ENCODE peak calls at places on chromosomes 3 and 15, in four cellular contexts. A is lower lobe of right lung, E is lower leg skin, Y is GM12865. C is an unnamed sample.

GRCh38 chr15:71252036-71252898 is 137.0 kb downstream of the THSD4 start:
- DNase-seq in A (no peak), E (no peak), Y (no peak), C (no peak)

GRCh38 chr3:136752046-136752326 is 192 bp downstream of the STAG1 start:
- DNase-seq in A (no peak), E (no peak), Y (no peak), C (no peak)

GRCh38 chr3:125350597-125350996 is 24.5 kb downstream of the ZNF148 start:
- DNase-seq in A (no peak), E (no peak), Y (peak; percentile 32), C (no peak)

GRCh38 chr3:62597481-62597880 is 224.1 kb upstream of the FEZF2 start:
- DNase-seq in A (no peak), E (no peak), Y (no peak), C (no peak)

GRCh38 chr3:141895731-141896130 is 19.3 kb downstream of the ATP1B3 start:
- DNase-seq in A (no peak), E (no peak), Y (no peak), C (no peak)

GRCh38 chr3:73471986-73472385 is 152.8 kb downstream of the PDZRN3 start:
- DNase-seq in A (no peak), E (no peak), Y (no peak), C (no peak)

GRCh38 chr3:47984089-47984759 is 32.0 kb downstream of the MAP4 start:
- DNase-seq in A (no peak), E (no peak), Y (no peak), C (no peak)

GRCh38 chr3:35184775-35185174 is 454.6 kb upstream of the ARPP21 start:
- DNase-seq in A (no peak), E (no peak), Y (no peak), C (no peak)

GRCh38 chr3:42504334-42505202 is 2.1 kb downstream of the VIPR1 start:
- DNase-seq in A (no peak), E (peak; percentile 14), Y (no peak), C (no peak)

GRCh38 chr3:100316656-100317069 is 17.9 kb upstream of the NIT2 start:
- DNase-seq in A (no peak), E (peak; percentile 37), Y (peak; percentile 66), C (no peak)

GRCh38 chr3:37962906-37963486 is 27.6 kb upstream of the VILL start:
- DNase-seq in A (no peak), E (no peak), Y (no peak), C (no peak)

GRCh38 chr3:30141927-30142326 is 464.5 kb upstream of the TGFBR2 start:
- DNase-seq in A (no peak), E (no peak), Y (no peak), C (no peak)

GRCh38 chr3:105647047-105647446 is 221.8 kb downstream of the CBLB start:
- DNase-seq in A (no peak), E (no peak), Y (no peak), C (no peak)

GRCh38 chr3:125357032-125357658 is 18.0 kb downstream of the ZNF148 start:
- DNase-seq in A (peak; percentile 66), E (no peak), Y (peak; percentile 54), C (no peak)

GRCh38 chr15:59953392-59953883 is 50.7 kb upstream of the FOXB1 start:
- DNase-seq in A (no peak), E (no peak), Y (no peak), C (no peak)

GRCh38 chr15:50224606-50225005 is 40.9 kb downstream of the HDC start:
- DNase-seq in A (no peak), E (no peak), Y (no peak), C (no peak)

GRCh38 chr3:185070491-185071335 is 82.1 kb downstream of the C3orf70 start:
- DNase-seq in A (no peak), E (no peak), Y (peak; percentile 12), C (no peak)

GRCh38 chr3:16290827-16291196 is 25.8 kb downstream of the OXNAD1 start:
- DNase-seq in A (no peak), E (no peak), Y (peak; percentile 26), C (no peak)

GRCh38 chr3:105610473-105610872 is 243.8 kb downstream of the ALCAM start:
- DNase-seq in A (no peak), E (no peak), Y (no peak), C (no peak)

DNA sequence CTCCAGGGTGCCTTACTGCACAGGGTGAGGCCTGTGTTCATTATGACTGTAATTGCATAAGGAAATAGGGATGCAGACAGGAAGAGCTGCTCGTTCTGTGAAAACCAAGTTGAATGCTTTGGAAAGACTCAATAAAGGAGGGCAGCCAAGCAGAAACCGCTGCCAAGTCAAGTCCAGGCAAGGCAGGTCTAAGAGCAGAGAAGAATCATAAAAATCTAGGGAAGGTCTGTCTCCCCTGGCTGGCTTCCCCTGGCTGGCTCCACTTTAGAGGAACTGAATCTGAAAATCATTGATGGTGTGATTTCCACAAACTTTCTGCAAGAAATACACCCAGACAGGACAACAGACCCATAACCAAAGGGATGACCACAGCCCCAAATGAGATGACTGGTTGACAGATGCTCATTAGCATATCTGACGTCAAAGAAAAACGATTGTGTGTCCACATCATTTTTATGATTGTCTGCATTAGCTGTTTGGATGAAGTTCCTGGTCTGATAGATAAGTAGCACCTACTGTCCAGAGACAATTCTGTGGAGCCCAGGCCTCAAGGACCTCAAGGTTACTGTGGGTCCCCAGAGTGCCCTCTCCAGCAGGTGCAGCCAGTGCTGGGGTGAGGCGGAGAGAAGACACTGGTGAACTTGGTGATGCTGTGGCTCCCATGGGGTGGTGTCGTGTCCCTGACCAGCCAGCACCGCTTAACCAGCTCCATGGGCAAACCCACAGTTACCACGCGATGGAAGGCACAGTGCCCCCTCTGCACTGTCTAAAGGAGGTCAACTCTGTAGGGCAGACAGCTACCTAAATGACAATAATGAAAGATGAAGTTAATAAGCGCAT is 127.5 kb downstream of the NSMCE3 start:
- DNase-seq in A (no peak), E (no peak), Y (peak; percentile 44), C (no peak)
- TF ChIP-seq CTCF in A (no peak), E (no peak), Y (no peak), C (no peak)

GRCh38 chr15:45684533-45684932 is 49.7 kb downstream of the SQOR start:
- DNase-seq in A (no peak), E (no peak), Y (no peak), C (no peak)
- TF ChIP-seq CTCF in A (no peak), E (no peak), Y (no peak), C (no peak)

DNA sequence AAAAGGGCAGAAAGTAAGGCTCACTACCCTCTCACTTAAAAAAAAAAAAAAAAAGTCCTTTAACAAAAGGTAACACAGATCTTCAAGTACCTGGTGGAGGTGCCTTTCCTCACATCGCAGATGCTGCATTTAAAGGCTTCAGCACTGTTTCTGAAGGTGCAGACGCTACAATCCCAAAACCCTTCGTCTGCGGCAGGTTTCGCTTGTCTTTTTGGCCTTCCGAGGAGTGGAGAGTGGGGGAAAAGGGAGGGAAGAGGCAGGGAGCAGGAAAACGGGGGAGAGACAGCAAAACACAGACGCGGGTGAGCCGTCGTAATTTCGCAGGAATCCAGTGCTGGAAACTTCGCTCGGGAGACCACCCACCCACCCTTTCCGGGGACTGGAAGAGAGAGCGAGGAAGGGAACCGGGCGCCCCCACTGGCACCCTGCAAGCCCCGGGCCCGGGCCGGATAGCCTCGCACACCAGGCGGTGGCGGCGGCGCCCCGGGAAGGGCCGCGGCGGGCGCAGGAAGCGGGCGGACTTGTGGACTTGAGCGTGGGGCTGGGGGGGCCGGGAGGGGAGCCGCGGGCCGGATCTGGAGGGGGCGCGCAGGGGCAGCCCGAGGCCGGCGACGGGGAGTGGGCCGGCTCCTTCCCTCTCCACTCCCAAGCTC is 401.7 kb downstream of the SHQ1 start:
- DNase-seq in A (no peak), E (peak; percentile 36), Y (peak; percentile 34), C (no peak)
- TF ChIP-seq CTCF in A (no peak), E (no peak), Y (no peak), C (no peak)

DNA sequence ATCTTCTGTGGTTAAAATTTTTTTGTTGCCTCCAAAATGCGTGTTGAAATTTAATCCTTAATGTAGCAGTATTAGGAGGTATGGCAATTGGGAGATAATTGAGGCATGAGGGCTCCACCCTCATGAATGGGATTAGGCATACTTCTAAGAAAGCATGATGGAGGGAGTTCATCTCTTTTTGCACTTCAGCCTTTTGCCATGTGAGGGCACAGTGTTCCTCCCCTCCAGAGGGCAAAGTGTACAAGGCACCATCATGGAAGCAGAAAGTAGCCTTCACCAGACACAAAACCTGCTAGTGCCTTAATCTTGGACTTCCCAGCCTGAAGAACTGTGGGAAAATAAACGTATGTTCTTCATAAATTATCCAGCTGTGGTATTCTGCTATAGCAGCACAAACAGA is 429.5 kb downstream of the ZIC1 start:
- DNase-seq in A (no peak), E (no peak), Y (peak; percentile 50), C (no peak)
- TF ChIP-seq CTCF in A (no peak), E (no peak), Y (peak; percentile 11), C (no peak)

DNA sequence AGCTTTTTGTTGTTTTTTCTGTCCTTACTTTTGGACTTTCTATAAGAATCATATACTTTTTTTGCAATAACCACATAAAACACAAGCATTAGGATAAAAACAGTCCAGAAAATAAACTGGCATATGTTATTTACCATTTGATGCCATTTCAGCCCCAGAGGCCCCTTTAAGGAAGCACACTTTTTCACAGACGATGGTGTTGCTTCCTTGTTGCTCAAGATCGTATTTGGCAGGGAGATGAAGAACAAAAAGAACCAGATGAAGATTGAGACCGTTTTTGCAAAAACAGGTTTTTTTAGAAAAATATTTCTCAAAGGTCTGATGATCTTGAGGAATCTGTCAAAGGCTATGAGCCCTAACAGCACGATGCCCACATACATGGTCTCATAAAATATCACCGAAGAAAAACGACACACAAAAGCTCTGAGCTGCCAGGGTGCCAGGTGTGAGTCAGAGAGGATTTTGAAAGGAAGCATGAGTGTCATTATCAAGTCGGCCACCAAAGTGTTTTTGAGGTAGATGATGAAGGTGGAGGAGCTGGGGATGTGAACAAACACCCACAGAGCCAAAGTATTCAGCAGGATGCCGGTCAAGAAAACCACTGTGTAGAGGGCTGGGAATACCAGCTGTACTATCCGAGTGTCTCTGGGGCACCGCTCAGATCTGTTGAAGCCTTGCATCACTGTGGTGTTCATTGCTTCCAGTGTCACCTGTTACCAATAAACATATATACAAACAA is 882 bp downstream of the P2RY13 start:
- DNase-seq in A (no peak), E (no peak), Y (no peak), C (no peak)
- TF ChIP-seq CTCF in A (no peak), E (no peak), Y (no peak), C (no peak)

GRCh38 chr3:150519026-150519425 is 27.3 kb downstream of the SERP1 start:
- DNase-seq in A (no peak), E (no peak), Y (no peak), C (no peak)

GRCh38 chr3:150520408-150520807 is 25.9 kb downstream of the SERP1 start:
- DNase-seq in A (no peak), E (no peak), Y (no peak), C (no peak)

GRCh38 chr3:150523538-150523937 is 22.8 kb downstream of the SERP1 start:
- DNase-seq in A (no peak), E (no peak), Y (no peak), C (no peak)

DNA sequence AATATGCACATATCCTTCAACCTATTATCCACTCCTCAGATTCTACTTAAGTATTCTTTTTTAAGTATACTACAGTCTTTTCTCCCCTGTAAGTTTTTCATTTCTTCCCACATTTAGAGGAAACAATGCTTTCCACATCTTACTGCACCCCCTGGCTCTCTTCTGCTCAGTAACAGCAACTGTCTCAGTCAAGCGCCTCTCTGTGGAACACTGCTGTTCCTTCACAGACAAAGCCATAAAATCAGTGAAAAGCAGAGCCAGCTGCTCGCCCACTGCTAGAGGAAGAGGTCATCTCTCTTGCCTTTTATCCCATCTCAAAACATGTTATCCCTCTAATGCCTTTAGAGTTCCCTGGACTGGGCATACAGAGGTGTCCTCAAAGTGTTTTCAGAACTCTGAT is 24.8 kb downstream of the SERP1 start:
- DNase-seq in A (no peak), E (no peak), Y (no peak), C (no peak)
- TF ChIP-seq CTCF in A (no peak), E (no peak), Y (no peak), C (no peak)

C was measured in mesothelial cell of epicardium.